ENCODE peak calls at places on chromosome 14, in five cellular contexts. T is IMR-90, Q is neuronal stem cell, W is mesenchymal stem cell, R is mesendoderm. D is an unnamed sample. For H3K27me3, the result is how much of the 10 kb centered on the place peaks cover.

GRCh38 chr14:35470775-35471174 is 63.2 kb upstream of the INSM2 start:
- DNase-seq in T (peak), Q (peak), W (peak), R (peak), D (no peak)

GRCh38 chr14:20501346-20501745 is 4.0 kb upstream of the RNASE10 start:
- DNase-seq in T (peak), Q (no peak), W (no peak), R (no peak), D (no peak)

GRCh38 chr14:64758711-64759554 is 54.7 kb downstream of the PLEKHG3 start:
- DNase-seq in T (peak), Q (no peak), W (peak), R (peak), D (no peak)

GRCh38 chr14:100586520-100587247 is 533 bp downstream of the BEGAIN start:
- DNase-seq in T (no peak), Q (no peak), W (no peak), R (no peak), D (no peak)

GRCh38 chr14:66483322-66483721 is 2.8 kb upstream of the CCDC196 start:
- DNase-seq in T (no peak), Q (no peak), W (no peak), R (no peak), D (no peak)

GRCh38 chr14:61076531-61076930 is 95.5 kb downstream of the SLC38A6 start:
- DNase-seq in T (peak), Q (no peak), W (no peak), R (no peak), D (no peak)

GRCh38 chr14:89201645-89202044 is 215.4 kb downstream of the FOXN3 start:
- DNase-seq in T (no peak), Q (no peak), W (no peak), R (no peak), D (no peak)

GRCh38 chr14:60248697-60249314 is at the start of gene PPM1A:
- DNase-seq in T (peak), Q (peak), W (peak), R (peak), D (peak)

GRCh38 chr14:106802413-106803364 is 1276.3 kb downstream of the TMEM121 start:
- DNase-seq in T (no peak), Q (no peak), W (no peak), R (no peak), D (no peak)

GRCh38 chr14:65832431-65833253 is 420.1 kb downstream of the FUT8 start:
- DNase-seq in T (peak), Q (no peak), W (peak), R (peak), D (no peak)

GRCh38 chr14:52885230-52885629 is 65.6 kb downstream of the FERMT2 start:
- DNase-seq in T (peak), Q (no peak), W (peak), R (no peak), D (no peak)

GRCh38 chr14:37625597-37626595 is 30.5 kb downstream of the TTC6 start:
- DNase-seq in T (peak), Q (no peak), W (no peak), R (peak), D (no peak)

GRCh38 chr14:53032161-53032803 is 81.4 kb upstream of the FERMT2 start:
- DNase-seq in T (peak), Q (peak), W (peak), R (no peak), D (no peak)

GRCh38 chr14:61761557-61761956 is 663 bp upstream of the SNAPC1 start:
- DNase-seq in T (no peak), Q (no peak), W (no peak), R (no peak), D (no peak)

GRCh38 chr14:76708771-76709170 is 52.5 kb upstream of the VASH1 start:
- DNase-seq in T (no peak), Q (no peak), W (no peak), R (no peak), D (no peak)

GRCh38 chr14:91942946-91943345 is 4.5 kb downstream of the FBLN5 start:
- DNase-seq in T (no peak), Q (no peak), W (no peak), R (no peak), D (no peak)

GRCh38 chr14:91947196-91948184 is at the start of gene FBLN5:
- DNase-seq in T (peak), Q (peak), W (peak), R (peak), D (peak)

GRCh38 chr14:91942128-91942527 is 5.4 kb downstream of the FBLN5 start:
- DNase-seq in T (no peak), Q (no peak), W (no peak), R (no peak), D (no peak)

GRCh38 chr14:91946313-91947195 is 940 bp downstream of the FBLN5 start:
- DNase-seq in T (peak), Q (no peak), W (peak), R (no peak), D (no peak)

GRCh38 chr14:91945776-91946305 is 1.7 kb downstream of the FBLN5 start:
- DNase-seq in T (no peak), Q (no peak), W (peak), R (no peak), D (no peak)
- H3K27me3 ChIP-seq in T (under half), Q (under half), W (under half), R (under half), D (under half)

DNA sequence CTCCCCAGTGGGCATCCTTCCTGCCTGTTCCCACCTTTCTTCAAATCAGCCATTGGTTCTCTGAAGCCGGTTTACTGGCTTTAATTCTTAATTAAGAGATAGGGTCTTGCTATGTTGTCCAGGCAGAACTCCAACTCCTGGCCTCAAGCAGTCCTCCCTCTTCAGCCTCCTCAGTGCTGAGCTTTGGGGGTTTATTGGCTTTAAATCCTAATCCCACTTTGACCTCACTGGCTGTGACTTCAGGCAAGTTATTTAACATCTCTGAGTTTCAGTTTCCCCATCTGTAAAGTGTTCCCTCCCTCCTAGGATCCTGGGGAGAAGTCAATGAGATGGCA is 2.1 kb upstream of the TRMT61A start:
- DNase-seq in T (no peak), Q (no peak), W (no peak), R (no peak), D (no peak)
- H2AK5ac ChIP-seq in T (no peak), Q (peak), W (peak), R (no peak), D (no peak)

DNA sequence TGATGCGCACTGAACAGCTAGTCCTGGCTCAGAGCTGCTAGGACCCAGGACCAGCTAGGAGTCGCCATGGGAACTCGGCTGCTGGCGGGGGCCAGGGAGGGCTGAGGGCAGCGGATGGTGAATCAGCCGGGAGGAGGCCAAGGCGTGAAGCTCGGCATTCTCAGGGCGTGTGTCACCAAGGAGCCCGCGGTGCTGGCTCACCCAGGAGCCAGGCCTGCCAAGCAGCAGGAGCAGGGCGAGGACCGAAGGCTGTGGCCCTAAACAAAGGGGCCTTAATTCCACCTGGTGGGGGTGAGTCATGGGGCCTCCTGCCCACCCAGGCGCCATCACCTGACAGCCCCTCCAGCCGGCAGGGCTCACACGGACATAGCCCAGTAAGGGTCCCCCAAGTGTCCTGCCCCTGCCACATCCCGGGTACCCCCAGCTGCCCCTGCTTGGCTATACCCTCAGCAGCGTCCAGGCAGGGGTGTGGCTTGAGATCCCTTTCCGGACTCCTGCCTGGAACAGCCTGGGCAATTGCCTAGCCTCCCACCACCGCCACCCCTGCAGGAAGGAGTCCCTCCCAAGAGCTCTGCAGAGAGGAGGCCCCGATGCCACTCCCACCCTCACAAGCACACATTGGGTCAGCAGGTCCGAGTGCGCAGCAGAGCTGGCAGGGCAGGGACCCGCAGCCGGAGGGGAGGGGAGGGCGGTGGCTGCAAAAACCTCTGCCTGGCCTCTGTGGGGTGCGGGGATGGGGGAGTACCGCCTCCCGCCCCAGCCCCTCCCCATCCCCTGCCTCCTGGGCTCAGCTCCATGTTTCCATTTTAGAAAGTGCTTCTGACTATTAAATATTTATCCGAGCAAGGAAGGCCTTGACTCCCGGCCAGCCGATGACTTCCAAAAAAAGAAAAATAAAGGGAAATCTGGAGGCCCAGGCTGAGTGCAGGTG is 4.7 kb downstream of the AHNAK2 start:
- DNase-seq in T (peak), Q (no peak), W (peak), R (peak), D (peak)
- H3K27me3 ChIP-seq in T (under half), Q (under half), W (under half), R (under half), D (under half)

GRCh38 chr14:93063393-93063792 is 52.3 kb downstream of the ITPK1 start:
- DNase-seq in T (no peak), Q (no peak), W (no peak), R (no peak), D (no peak)
- H2AK5ac ChIP-seq in T (no peak), Q (peak), W (no peak), R (no peak), D (no peak)

GRCh38 chr14:94441130-94441529 is 11.5 kb downstream of the SERPINA11 start:
- DNase-seq in T (no peak), Q (no peak), W (no peak), R (no peak), D (no peak)
- H3K27me3 ChIP-seq in T (under half), Q (under half), W (under half), R (under half), D (under half)

GRCh38 chr14:68813318-68813838 is 20.5 kb upstream of the ZFP36L1 start:
- DNase-seq in T (no peak), Q (no peak), W (no peak), R (no peak), D (no peak)

GRCh38 chr14:68808696-68809095 is 15.8 kb upstream of the ZFP36L1 start:
- DNase-seq in T (no peak), Q (no peak), W (no peak), R (no peak), D (peak)

GRCh38 chr14:68809524-68809923 is 16.7 kb upstream of the ZFP36L1 start:
- DNase-seq in T (no peak), Q (no peak), W (no peak), R (no peak), D (no peak)

GRCh38 chr14:68810173-68811153 is 17.6 kb upstream of the ZFP36L1 start:
- DNase-seq in T (no peak), Q (no peak), W (no peak), R (no peak), D (no peak)

DNA sequence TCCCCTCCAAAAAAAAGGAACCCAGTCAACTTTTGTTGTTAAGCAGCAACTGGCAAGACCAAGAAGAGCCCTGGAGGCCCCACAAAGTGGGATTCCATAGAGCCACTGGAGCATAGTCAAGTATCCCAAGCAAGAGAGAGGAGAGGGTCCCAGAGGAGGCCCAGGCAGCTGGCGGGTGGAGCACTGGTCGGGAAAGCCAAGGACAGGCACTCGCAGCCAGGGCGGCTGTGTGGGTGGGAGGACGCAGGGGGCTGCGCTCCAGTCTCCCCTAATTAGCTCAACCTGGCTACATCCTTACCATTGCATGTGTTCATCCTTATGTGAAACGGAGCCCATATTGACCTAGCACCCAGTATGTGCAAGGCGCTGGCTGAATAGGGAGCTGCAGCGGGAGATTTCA is 18.3 kb upstream of the ZFP36L1 start:
- DNase-seq in T (no peak), Q (no peak), W (no peak), R (no peak), D (peak)
- H2AK5ac ChIP-seq in T (peak), Q (peak), W (peak), R (no peak), D (no peak)